ENCODE peak calls at places on chromosomes 3 and 15, in six cellular contexts. V is GM13976, A is heart left ventricle, K is astrocyte of the spinal cord, P is fibroblast of pulmonary artery, O is cardiac fibroblast. D is an unnamed sample.

GRCh38 chr3:130901463-130902204 is 7.8 kb downstream of the ATP2C1 start:
- DNase-seq in V (no peak), A (no peak), K (no peak), P (no peak), O (no peak), D (peak; percentile 31)

GRCh38 chr15:62428259-62428658 is 263.2 kb upstream of the C2CD4B start:
- DNase-seq in V (no peak), A (no peak), K (no peak), P (no peak), O (no peak), D (no peak)

GRCh38 chr15:32844118-32844711 is 126.4 kb downstream of the GREM1 start:
- DNase-seq in V (peak; percentile 45), A (no peak), K (peak; percentile 65), P (peak; percentile 76), O (peak; percentile 75), D (no peak)

GRCh38 chr3:90055721-90056120 is 948.3 kb downstream of the EPHA3 start:
- DNase-seq in V (no peak), A (no peak), K (peak; percentile 26), P (peak; percentile 18), O (peak; percentile 44), D (no peak)

GRCh38 chr15:65421360-65422215 is 1.2 kb downstream of the IGDCC4 start:
- DNase-seq in V (peak; percentile 83), A (peak; percentile 50), K (peak; percentile 94), P (no peak), O (no peak), D (peak; percentile 94)

GRCh38 chr15:87287156-87287555 is 969.4 kb downstream of the NTRK3 start:
- DNase-seq in V (no peak), A (no peak), K (peak; percentile 83), P (peak; percentile 38), O (peak; percentile 84), D (no peak)

GRCh38 chr3:65042675-65043074 is 354.9 kb upstream of the ADAMTS9 start:
- DNase-seq in V (no peak), A (no peak), K (no peak), P (no peak), O (no peak), D (no peak)

GRCh38 chr15:90221251-90221900 is 12.4 kb downstream of the CIB1 start:
- DNase-seq in V (peak; percentile 82), A (peak; percentile 85), K (peak; percentile 74), P (peak; percentile 93), O (peak; percentile 93), D (peak; percentile 75)

GRCh38 chr15:69855601-69856000 is 242.1 kb downstream of the TLE3 start:
- DNase-seq in V (no peak), A (no peak), K (peak; percentile 46), P (peak; percentile 47), O (peak; percentile 9), D (no peak)

GRCh38 chr15:70633394-70633793 is 130.0 kb downstream of the UACA start:
- DNase-seq in V (no peak), A (peak; percentile 35), K (no peak), P (peak; percentile 38), O (no peak), D (no peak)

GRCh38 chr15:69713726-69714559 is 261.3 kb downstream of the RPLP1 start:
- DNase-seq in V (peak; percentile 54), A (no peak), K (no peak), P (no peak), O (no peak), D (no peak)

GRCh38 chr15:65058394-65059368 is 9.1 kb downstream of the RASL12 start:
- DNase-seq in V (no peak), A (no peak), K (no peak), P (no peak), O (no peak), D (no peak)

GRCh38 chr15:75174102-75174501 is 27.6 kb upstream of the C15orf39 start:
- DNase-seq in V (no peak), A (no peak), K (no peak), P (no peak), O (no peak), D (no peak)

GRCh38 chr3:59809016-59809415 is 759.2 kb upstream of the CFAP20DC start:
- DNase-seq in V (no peak), A (no peak), K (peak; percentile 61), P (peak; percentile 56), O (peak; percentile 86), D (no peak)

GRCh38 chr3:107429330-107430181 is 52.3 kb downstream of the CCDC54 start:
- DNase-seq in V (peak; percentile 84), A (peak; percentile 81), K (peak; percentile 92), P (peak; percentile 93), O (peak; percentile 91), D (peak; percentile 83)

GRCh38 chr15:59689626-59690236 is 611 bp upstream of the BNIP2 start:
- DNase-seq in V (no peak), A (peak; percentile 88), K (peak; percentile 66), P (peak; percentile 79), O (peak; percentile 79), D (peak; percentile 58)

GRCh38 chr3:59386165-59386564 is 336.3 kb upstream of the CFAP20DC start:
- DNase-seq in V (peak; percentile 77), A (no peak), K (no peak), P (no peak), O (no peak), D (no peak)

GRCh38 chr15:42507514-42507913 is 12.1 kb downstream of the SNAP23 start:
- DNase-seq in V (no peak), A (no peak), K (no peak), P (no peak), O (peak; percentile 9), D (no peak)

GRCh38 chr3:185236969-185237368 is 16.9 kb downstream of the EHHADH start:
- DNase-seq in V (no peak), A (no peak), K (no peak), P (no peak), O (no peak), D (no peak)

GRCh38 chr15:78454992-78455391 is 17.0 kb downstream of the IREB2 start:
- DNase-seq in V (no peak), A (no peak), K (no peak), P (no peak), O (no peak), D (no peak)

DNA sequence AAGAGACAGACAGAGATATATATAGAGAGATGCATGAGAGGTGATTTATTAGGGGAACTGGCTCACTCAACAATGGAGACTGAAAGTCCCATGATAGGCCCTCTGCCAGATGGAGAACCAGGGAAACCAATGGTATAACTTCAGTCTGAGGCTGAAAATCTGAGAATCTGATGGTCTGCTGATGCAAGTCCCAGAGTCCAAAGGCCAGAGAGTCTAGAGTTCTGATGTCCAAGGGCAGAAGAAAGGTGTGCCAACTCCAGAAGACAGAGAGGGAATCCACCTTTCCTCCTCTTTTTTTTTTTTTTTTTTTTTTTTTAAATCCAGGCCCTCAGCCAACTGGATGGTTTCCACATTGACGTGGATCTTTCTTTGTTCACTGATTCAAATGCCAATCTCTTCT is 197.9 kb upstream of the MEIS2 start:
- DNase-seq in V (no peak), A (no peak), K (no peak), P (no peak), O (no peak), D (no peak)
- TF ChIP-seq CTCF in V (no peak), A (no peak), K (no peak), P (no peak), O (no peak), D (no peak)

DNA sequence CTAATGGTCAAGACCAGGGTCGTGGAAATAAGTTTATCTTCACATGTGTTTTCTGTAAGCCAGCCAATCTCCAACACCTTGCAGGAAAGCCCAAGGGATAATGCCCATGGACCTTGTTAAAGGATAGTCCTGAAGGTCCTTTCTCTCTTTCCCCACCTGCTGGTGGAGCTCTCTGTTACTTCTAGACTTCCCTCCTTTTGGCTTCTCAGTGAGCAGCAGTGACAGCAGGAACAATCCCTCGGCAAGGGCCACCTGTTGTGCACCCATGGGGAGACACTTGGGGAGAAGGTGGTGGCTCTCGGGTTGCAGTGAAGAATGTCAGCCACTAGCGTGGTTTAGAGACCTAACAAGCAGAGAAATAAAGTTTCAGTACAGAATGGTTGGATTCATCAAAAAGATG is 84.0 kb upstream of the OSBPL11 start:
- DNase-seq in V (no peak), A (no peak), K (no peak), P (no peak), O (no peak), D (no peak)
- TF ChIP-seq CTCF in V (no peak), A (no peak), K (no peak), P (no peak), O (no peak), D (no peak)

GRCh38 chr3:170117134-170117533 is 64.4 kb downstream of the PHC3 start:
- DNase-seq in V (no peak), A (no peak), K (peak; percentile 12), P (peak; percentile 20), O (peak; percentile 29), D (no peak)
- TF ChIP-seq CTCF in V (no peak), A (no peak), K (peak; percentile 36), P (peak; percentile 44), O (peak; percentile 45), D (peak; percentile 15)

GRCh38 chr3:19632099-19633074 is 301.6 kb downstream of the EFHB start:
- DNase-seq in V (no peak), A (no peak), K (no peak), P (no peak), O (no peak), D (no peak)
- TF ChIP-seq CTCF in V (no peak), A (no peak), K (no peak), P (no peak), O (no peak), D (no peak)